ENCODE peak calls at places on chromosome 11, in nine cellular contexts. One of them, this sample, is unnamed.

GRCh38 chr11:106047636-106048035 is 25.6 kb upstream of the MSANTD4 start:
- DNase-seq in A549: no peak
- DNase-seq in stomach: no peak
- DNase-seq in transverse colon: no peak
- DNase-seq in H1: no peak
- DNase-seq in ovary: no peak
- DNase-seq in SK-N-SH: no peak
- DNase-seq in suprapubic skin: no peak
- DNase-seq in sigmoid colon: no peak
- DNase-seq in this sample: no peak

GRCh38 chr11:96054870-96055705 is 131.2 kb upstream of the MTMR2 start:
- DNase-seq in A549: peak
- DNase-seq in stomach: no peak
- DNase-seq in transverse colon: no peak
- DNase-seq in H1: no peak
- DNase-seq in ovary: no peak
- DNase-seq in SK-N-SH: peak
- DNase-seq in suprapubic skin: no peak
- DNase-seq in sigmoid colon: no peak
- DNase-seq in this sample: no peak

GRCh38 chr11:57263351-57263750 is 26.3 kb upstream of the APLNR start:
- DNase-seq in A549: no peak
- DNase-seq in stomach: no peak
- DNase-seq in transverse colon: no peak
- DNase-seq in H1: no peak
- DNase-seq in ovary: no peak
- DNase-seq in SK-N-SH: no peak
- DNase-seq in suprapubic skin: no peak
- DNase-seq in sigmoid colon: no peak
- DNase-seq in this sample: no peak

GRCh38 chr11:122617926-122618325 is 37.6 kb upstream of the UBASH3B start:
- DNase-seq in A549: no peak
- DNase-seq in stomach: no peak
- DNase-seq in transverse colon: no peak
- DNase-seq in H1: no peak
- DNase-seq in ovary: no peak
- DNase-seq in SK-N-SH: no peak
- DNase-seq in suprapubic skin: no peak
- DNase-seq in sigmoid colon: no peak
- DNase-seq in this sample: no peak

GRCh38 chr11:18934195-18934808 is 4.9 kb downstream of the MRGPRX1 start:
- DNase-seq in A549: no peak
- DNase-seq in stomach: no peak
- DNase-seq in transverse colon: no peak
- DNase-seq in H1: no peak
- DNase-seq in ovary: no peak
- DNase-seq in SK-N-SH: no peak
- DNase-seq in suprapubic skin: no peak
- DNase-seq in sigmoid colon: no peak
- DNase-seq in this sample: no peak

GRCh38 chr11:1292644-1293618 is 16.5 kb downstream of the TOLLIP start:
- DNase-seq in A549: no peak
- DNase-seq in stomach: no peak
- DNase-seq in transverse colon: peak
- DNase-seq in H1: no peak
- DNase-seq in ovary: peak
- DNase-seq in SK-N-SH: no peak
- DNase-seq in suprapubic skin: peak
- DNase-seq in sigmoid colon: peak
- DNase-seq in this sample: no peak

GRCh38 chr11:28420099-28420498 is 311.9 kb downstream of the METTL15 start:
- DNase-seq in A549: no peak
- DNase-seq in stomach: no peak
- DNase-seq in transverse colon: no peak
- DNase-seq in H1: no peak
- DNase-seq in ovary: no peak
- DNase-seq in SK-N-SH: no peak
- DNase-seq in suprapubic skin: no peak
- DNase-seq in sigmoid colon: no peak
- DNase-seq in this sample: no peak

GRCh38 chr11:57649826-57650738 is at the start of gene YPEL4:
- DNase-seq in A549: peak
- DNase-seq in stomach: no peak
- DNase-seq in transverse colon: peak
- DNase-seq in H1: peak
- DNase-seq in ovary: peak
- DNase-seq in SK-N-SH: peak
- DNase-seq in suprapubic skin: no peak
- DNase-seq in sigmoid colon: peak
- DNase-seq in this sample: no peak

GRCh38 chr11:132032555-132032954 is 662.1 kb downstream of the NTM start:
- DNase-seq in A549: no peak
- DNase-seq in stomach: no peak
- DNase-seq in transverse colon: no peak
- DNase-seq in H1: no peak
- DNase-seq in ovary: no peak
- DNase-seq in SK-N-SH: no peak
- DNase-seq in suprapubic skin: no peak
- DNase-seq in sigmoid colon: no peak
- DNase-seq in this sample: no peak

GRCh38 chr11:71927813-71928738 is at the start of gene XNDC1N:
- DNase-seq in A549: peak
- DNase-seq in stomach: peak
- DNase-seq in transverse colon: peak
- DNase-seq in H1: peak
- DNase-seq in ovary: peak
- DNase-seq in SK-N-SH: peak
- DNase-seq in suprapubic skin: peak
- DNase-seq in sigmoid colon: peak
- DNase-seq in this sample: no peak

GRCh38 chr11:74044538-74044937 is 35.7 kb upstream of the UCP3 start:
- DNase-seq in A549: no peak
- DNase-seq in stomach: no peak
- DNase-seq in transverse colon: no peak
- DNase-seq in H1: no peak
- DNase-seq in ovary: no peak
- DNase-seq in SK-N-SH: no peak
- DNase-seq in suprapubic skin: no peak
- DNase-seq in sigmoid colon: no peak
- DNase-seq in this sample: no peak

GRCh38 chr11:126585388-126586302 is 230.2 kb downstream of the ST3GAL4 start:
- DNase-seq in A549: peak
- DNase-seq in stomach: peak
- DNase-seq in transverse colon: peak
- DNase-seq in H1: no peak
- DNase-seq in ovary: peak
- DNase-seq in SK-N-SH: peak
- DNase-seq in suprapubic skin: no peak
- DNase-seq in sigmoid colon: peak
- DNase-seq in this sample: peak

GRCh38 chr11:2142762-2143202 is 3.6 kb upstream of the IGF2 start:
- DNase-seq in A549: no peak
- DNase-seq in stomach: no peak
- DNase-seq in transverse colon: no peak
- DNase-seq in H1: no peak
- DNase-seq in ovary: no peak
- DNase-seq in SK-N-SH: no peak
- DNase-seq in suprapubic skin: no peak
- DNase-seq in sigmoid colon: no peak
- DNase-seq in this sample: no peak

GRCh38 chr11:86149813-86150212 is 80.9 kb upstream of the PICALM start:
- DNase-seq in A549: no peak
- DNase-seq in stomach: no peak
- DNase-seq in transverse colon: no peak
- DNase-seq in H1: no peak
- DNase-seq in ovary: no peak
- DNase-seq in SK-N-SH: no peak
- DNase-seq in suprapubic skin: no peak
- DNase-seq in sigmoid colon: no peak
- DNase-seq in this sample: no peak

GRCh38 chr11:35260342-35260985 is 121.5 kb downstream of the CD44 start:
- DNase-seq in A549: peak
- DNase-seq in stomach: no peak
- DNase-seq in transverse colon: no peak
- DNase-seq in H1: no peak
- DNase-seq in ovary: no peak
- DNase-seq in SK-N-SH: no peak
- DNase-seq in suprapubic skin: no peak
- DNase-seq in sigmoid colon: no peak
- DNase-seq in this sample: no peak

DNA sequence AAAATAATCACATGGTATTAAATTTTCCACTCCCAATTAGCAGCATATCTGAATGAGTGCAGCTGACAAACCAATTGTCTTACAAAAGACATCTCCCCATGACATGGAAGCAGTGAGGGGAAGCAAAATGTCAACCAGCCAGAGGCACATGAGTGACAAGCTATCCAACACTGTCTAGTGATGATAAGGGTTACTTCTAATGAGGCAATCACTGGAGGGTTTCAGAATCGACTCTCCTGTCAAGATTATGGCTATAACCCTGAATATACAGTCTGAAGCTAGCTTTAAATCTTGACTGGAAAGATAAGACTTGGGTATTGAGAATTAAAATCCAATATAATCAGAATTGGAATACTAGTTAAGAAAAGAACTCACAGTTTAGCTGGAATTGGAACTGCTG is 50.3 kb downstream of the AMBRA1 start:
- DNase-seq in A549: no peak
- DNase-seq in stomach: no peak
- DNase-seq in transverse colon: no peak
- DNase-seq in H1: no peak
- DNase-seq in ovary: no peak
- DNase-seq in SK-N-SH: no peak
- DNase-seq in suprapubic skin: no peak
- DNase-seq in sigmoid colon: no peak
- DNase-seq in this sample: no peak
- H3K4me3 ChIP-seq in A549: no peak
- H3K4me3 ChIP-seq in stomach: no peak
- H3K4me3 ChIP-seq in transverse colon: no peak
- H3K4me3 ChIP-seq in H1: no peak
- H3K4me3 ChIP-seq in ovary: no peak
- H3K4me3 ChIP-seq in SK-N-SH: no peak
- H3K4me3 ChIP-seq in suprapubic skin: no peak
- H3K4me3 ChIP-seq in sigmoid colon: no peak
- H3K4me3 ChIP-seq in this sample: no peak

GRCh38 chr11:79637219-79637618 is 196.4 kb upstream of the TENM4 start:
- DNase-seq in A549: no peak
- DNase-seq in stomach: no peak
- DNase-seq in transverse colon: no peak
- DNase-seq in H1: no peak
- DNase-seq in ovary: no peak
- DNase-seq in SK-N-SH: no peak
- DNase-seq in suprapubic skin: no peak
- DNase-seq in sigmoid colon: no peak
- DNase-seq in this sample: no peak
- TF ChIP-seq EP300 in A549: no peak
- TF ChIP-seq EP300 in stomach: no peak
- TF ChIP-seq EP300 in transverse colon: no peak
- TF ChIP-seq EP300 in H1: no peak
- TF ChIP-seq EP300 in ovary: no peak
- TF ChIP-seq EP300 in SK-N-SH: no peak
- TF ChIP-seq EP300 in suprapubic skin: no peak
- TF ChIP-seq EP300 in sigmoid colon: no peak
- TF ChIP-seq EP300 in this sample: no peak

GRCh38 chr11:117203069-117203407 is 3.9 kb downstream of the TAGLN start:
- DNase-seq in A549: no peak
- DNase-seq in stomach: no peak
- DNase-seq in transverse colon: no peak
- DNase-seq in H1: no peak
- DNase-seq in ovary: no peak
- DNase-seq in SK-N-SH: no peak
- DNase-seq in suprapubic skin: no peak
- DNase-seq in sigmoid colon: no peak
- DNase-seq in this sample: no peak
- H3K4me3 ChIP-seq in A549: no peak
- H3K4me3 ChIP-seq in stomach: peak
- H3K4me3 ChIP-seq in transverse colon: peak
- H3K4me3 ChIP-seq in H1: no peak
- H3K4me3 ChIP-seq in ovary: peak
- H3K4me3 ChIP-seq in SK-N-SH: no peak
- H3K4me3 ChIP-seq in suprapubic skin: peak
- H3K4me3 ChIP-seq in sigmoid colon: peak
- H3K4me3 ChIP-seq in this sample: no peak

GRCh38 chr11:65429724-65430405 is 7.3 kb downstream of the NEAT1 start:
- DNase-seq in A549: no peak
- DNase-seq in stomach: peak
- DNase-seq in transverse colon: peak
- DNase-seq in H1: no peak
- DNase-seq in ovary: peak
- DNase-seq in SK-N-SH: no peak
- DNase-seq in suprapubic skin: peak
- DNase-seq in sigmoid colon: peak
- DNase-seq in this sample: no peak

GRCh38 chr11:65432686-65433582 is 10.3 kb downstream of the NEAT1 start:
- DNase-seq in A549: no peak
- DNase-seq in stomach: no peak
- DNase-seq in transverse colon: peak
- DNase-seq in H1: no peak
- DNase-seq in ovary: no peak
- DNase-seq in SK-N-SH: no peak
- DNase-seq in suprapubic skin: no peak
- DNase-seq in sigmoid colon: no peak
- DNase-seq in this sample: no peak

GRCh38 chr11:65430406-65431217 is 8.0 kb downstream of the NEAT1 start:
- DNase-seq in A549: no peak
- DNase-seq in stomach: peak
- DNase-seq in transverse colon: peak
- DNase-seq in H1: no peak
- DNase-seq in ovary: peak
- DNase-seq in SK-N-SH: no peak
- DNase-seq in suprapubic skin: peak
- DNase-seq in sigmoid colon: peak
- DNase-seq in this sample: no peak

GRCh38 chr11:65432133-65432650 is 9.6 kb downstream of the NEAT1 start:
- DNase-seq in A549: no peak
- DNase-seq in stomach: no peak
- DNase-seq in transverse colon: no peak
- DNase-seq in H1: no peak
- DNase-seq in ovary: no peak
- DNase-seq in SK-N-SH: no peak
- DNase-seq in suprapubic skin: no peak
- DNase-seq in sigmoid colon: no peak
- DNase-seq in this sample: no peak

DNA sequence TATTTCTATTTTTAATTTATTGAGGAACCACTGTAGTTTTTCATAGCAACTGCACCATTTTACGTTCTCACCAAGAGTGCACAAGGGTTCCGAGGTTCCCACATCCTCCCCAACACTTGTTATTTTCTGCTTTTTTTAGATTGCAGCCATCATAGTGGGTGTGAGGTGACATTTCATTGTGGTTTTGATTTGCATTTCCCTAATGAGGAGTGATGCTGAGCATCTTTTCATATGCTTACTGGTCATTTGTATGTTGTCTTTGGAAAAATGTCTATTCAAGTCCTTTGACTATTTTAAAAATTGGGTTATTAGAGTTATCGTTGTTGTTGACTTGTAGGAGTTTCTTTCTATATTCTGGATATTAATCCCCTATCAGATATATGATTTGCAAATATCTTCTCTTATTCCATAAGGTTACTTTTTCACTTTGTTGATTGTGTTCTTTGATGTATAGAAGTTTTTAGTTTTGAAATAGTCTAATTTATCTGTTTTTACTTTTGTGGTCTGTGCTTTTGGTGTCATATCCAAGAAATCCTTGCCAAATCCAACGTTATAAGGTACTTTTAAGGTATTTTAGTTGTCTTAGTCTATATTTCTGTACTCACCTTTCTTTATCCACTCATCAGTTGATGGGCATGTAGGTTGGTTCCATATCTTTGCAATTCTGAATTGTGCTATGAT is 9.0 kb downstream of the NEAT1 start:
- DNase-seq in A549: no peak
- DNase-seq in stomach: no peak
- DNase-seq in transverse colon: peak
- DNase-seq in H1: no peak
- DNase-seq in ovary: no peak
- DNase-seq in SK-N-SH: no peak
- DNase-seq in suprapubic skin: no peak
- DNase-seq in sigmoid colon: no peak
- DNase-seq in this sample: no peak
- TF ChIP-seq EP300 in A549: no peak
- TF ChIP-seq EP300 in stomach: no peak
- TF ChIP-seq EP300 in transverse colon: no peak
- TF ChIP-seq EP300 in H1: no peak
- TF ChIP-seq EP300 in ovary: no peak
- TF ChIP-seq EP300 in SK-N-SH: no peak
- TF ChIP-seq EP300 in suprapubic skin: no peak
- TF ChIP-seq EP300 in sigmoid colon: no peak
- TF ChIP-seq EP300 in this sample: no peak